ENCODE peak calls at places on chromosomes 6 and 20, in nine cellular contexts. G is heart left ventricle, K is uterus, U is mammary epithelial cell, M is thyroid gland, I is GM06990, T is brain microvascular endothelial cell, N is fibroblast of lung, S is pancreas. Z is an unnamed sample.
A peak's percentile ranks its signal among the peaks of the same experiment; 100 is the strongest.

GRCh38 chr6:43937236-43938177 is 167.5 kb downstream of the VEGFA start:
- DNase-seq in M (peak; percentile 76), G (no peak), I (no peak), U (no peak), K (peak; percentile 13), S (no peak), N (no peak), T (no peak), Z (no peak)

GRCh38 chr6:146381486-146381885 is 162.1 kb upstream of the RAB32 start:
- DNase-seq in T (no peak), M (no peak), I (no peak), U (no peak), G (no peak), K (no peak), N (no peak), S (no peak), Z (no peak)

GRCh38 chr6:70221025-70221714 is 81.7 kb downstream of the COL9A1 start:
- DNase-seq in M (peak; percentile 7), K (no peak), I (no peak), U (no peak), N (peak; percentile 14), T (no peak), S (no peak), G (no peak), Z (no peak)

GRCh38 chr6:25415701-25416100 is 136.5 kb downstream of the CARMIL1 start:
- DNase-seq in K (no peak), G (no peak), S (no peak), U (no peak), T (no peak), M (no peak), N (no peak), I (no peak), Z (no peak)

GRCh38 chr20:34377072-34377847 is 14.2 kb downstream of the ITCH start:
- DNase-seq in S (no peak), I (peak; percentile 74), K (no peak), U (no peak), M (no peak), N (no peak), T (no peak), G (no peak), Z (no peak)

GRCh38 chr6:167247814-167248595 is 43.1 kb upstream of the UNC93A start:
- DNase-seq in U (no peak), G (no peak), S (no peak), K (no peak), I (no peak), T (no peak), M (no peak), N (no peak), Z (no peak)

GRCh38 chr6:149316740-149317655 is 514 bp upstream of the TAB2 start:
- DNase-seq in K (peak; percentile 91), I (peak; percentile 95), N (peak; percentile 91), U (peak; percentile 91), T (peak; percentile 88), G (peak; percentile 90), M (peak; percentile 90), S (peak; percentile 95), Z (peak; percentile 86)

GRCh38 chr6:79040083-79040482 is 38.0 kb downstream of the PHIP start:
- DNase-seq in U (peak; percentile 9), I (peak; percentile 35), N (peak; percentile 65), T (peak; percentile 73), S (no peak), G (no peak), M (no peak), K (no peak), Z (no peak)

GRCh38 chr6:84685983-84686584 is 78.3 kb downstream of the TBX18 start:
- DNase-seq in N (no peak), M (no peak), U (peak; percentile 6), I (peak; percentile 6), K (no peak), S (no peak), G (no peak), T (peak; percentile 22), Z (no peak)

GRCh38 chr6:119148102-119148824 is 69.8 kb upstream of the FAM184A start:
- DNase-seq in M (peak; percentile 28), S (no peak), U (peak; percentile 70), K (peak; percentile 38), I (no peak), N (peak; percentile 83), T (peak; percentile 70), G (peak; percentile 36), Z (no peak)

GRCh38 chr6:87155272-87155919 is at the start of gene ZNF292:
- DNase-seq in G (peak; percentile 94), S (peak; percentile 97), T (peak; percentile 93), K (peak; percentile 94), M (peak; percentile 97), N (peak; percentile 97), U (peak; percentile 99), I (peak; percentile 98), Z (peak; percentile 94)

GRCh38 chr6:27188206-27188884 is 59.2 kb upstream of the PRSS16 start:
- DNase-seq in T (peak; percentile 72), S (no peak), N (peak; percentile 85), M (peak; percentile 73), U (peak; percentile 78), I (peak; percentile 65), K (peak; percentile 59), G (peak; percentile 34), Z (peak; percentile 25)

GRCh38 chr20:10652660-10653191 is 21.1 kb downstream of the JAG1 start:
- DNase-seq in G (no peak), K (no peak), T (no peak), U (no peak), M (peak; percentile 54), S (no peak), I (no peak), N (no peak), Z (no peak)

GRCh38 chr20:20459726-20460125 is 91.8 kb downstream of the INSM1 start:
- DNase-seq in U (no peak), G (no peak), N (no peak), K (no peak), S (no peak), T (peak; percentile 33), I (no peak), M (no peak), Z (no peak)

GRCh38 chr20:10040070-10040970 is 5.5 kb downstream of the ANKEF1 start:
- DNase-seq in G (no peak), T (peak; percentile 67), U (peak; percentile 79), M (no peak), K (no peak), I (no peak), N (peak; percentile 79), S (no peak), Z (no peak)

GRCh38 chr20:13325033-13325432 is 104.0 kb downstream of the ISM1 start:
- DNase-seq in T (peak; percentile 44), K (no peak), M (peak; percentile 24), U (no peak), S (no peak), I (no peak), G (no peak), N (peak; percentile 13), Z (no peak)

GRCh38 chr6:133017581-133017980 is 203.2 kb downstream of the RPS12 start:
- DNase-seq in M (no peak), S (no peak), N (peak; percentile 51), U (peak; percentile 16), K (no peak), I (no peak), G (no peak), T (no peak), Z (no peak)

DNA sequence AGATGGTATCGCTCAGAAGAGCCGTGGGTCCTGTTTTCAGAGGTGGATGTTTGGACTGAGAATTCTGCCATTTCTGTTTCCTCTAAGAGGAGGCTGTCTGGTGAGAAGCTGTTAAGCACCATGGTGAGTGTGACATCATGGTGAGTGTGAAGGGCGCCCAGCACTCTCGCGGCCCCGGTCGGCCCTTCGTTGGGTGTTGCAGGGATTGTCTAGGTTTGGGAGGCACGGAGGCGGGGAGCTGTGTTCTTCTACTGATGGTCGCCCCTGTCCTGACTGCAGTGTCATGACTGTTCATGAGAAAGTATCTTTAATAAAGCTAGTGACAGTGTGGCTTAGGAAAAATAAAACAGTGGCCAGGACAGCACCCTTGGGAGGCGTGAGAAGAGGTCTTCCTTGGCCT is 70.4 kb downstream of the NOL4L start:
- DNase-seq in K (no peak), S (no peak), I (no peak), G (no peak), T (no peak), U (no peak), M (no peak), N (no peak), Z (no peak)
- H3K27me3 ChIP-seq in K (no peaks in the 10 kb centered on the region), S (no peaks in the 10 kb centered on the region), I (no peaks in the 10 kb centered on the region), G (no peaks in the 10 kb centered on the region), T (no peaks in the 10 kb centered on the region), U (no peaks in the 10 kb centered on the region), M (no peaks in the 10 kb centered on the region), N (no peaks in the 10 kb centered on the region), Z (no peaks in the 10 kb centered on the region)

GRCh38 chr20:50320005-50320909 is 129.6 kb downstream of the CEBPB start:
- DNase-seq in I (no peak), K (no peak), G (no peak), S (no peak), N (peak; percentile 8), T (no peak), M (no peak), U (peak; percentile 50), Z (no peak)
- H3K27me3 ChIP-seq in I (no peaks in the 10 kb centered on the region), K (no peaks in the 10 kb centered on the region), G (no peaks in the 10 kb centered on the region), S (no peaks in the 10 kb centered on the region), N (no peaks in the 10 kb centered on the region), T (no peaks in the 10 kb centered on the region), M (no peaks in the 10 kb centered on the region), U (no peaks in the 10 kb centered on the region), Z (no peaks in the 10 kb centered on the region)

DNA sequence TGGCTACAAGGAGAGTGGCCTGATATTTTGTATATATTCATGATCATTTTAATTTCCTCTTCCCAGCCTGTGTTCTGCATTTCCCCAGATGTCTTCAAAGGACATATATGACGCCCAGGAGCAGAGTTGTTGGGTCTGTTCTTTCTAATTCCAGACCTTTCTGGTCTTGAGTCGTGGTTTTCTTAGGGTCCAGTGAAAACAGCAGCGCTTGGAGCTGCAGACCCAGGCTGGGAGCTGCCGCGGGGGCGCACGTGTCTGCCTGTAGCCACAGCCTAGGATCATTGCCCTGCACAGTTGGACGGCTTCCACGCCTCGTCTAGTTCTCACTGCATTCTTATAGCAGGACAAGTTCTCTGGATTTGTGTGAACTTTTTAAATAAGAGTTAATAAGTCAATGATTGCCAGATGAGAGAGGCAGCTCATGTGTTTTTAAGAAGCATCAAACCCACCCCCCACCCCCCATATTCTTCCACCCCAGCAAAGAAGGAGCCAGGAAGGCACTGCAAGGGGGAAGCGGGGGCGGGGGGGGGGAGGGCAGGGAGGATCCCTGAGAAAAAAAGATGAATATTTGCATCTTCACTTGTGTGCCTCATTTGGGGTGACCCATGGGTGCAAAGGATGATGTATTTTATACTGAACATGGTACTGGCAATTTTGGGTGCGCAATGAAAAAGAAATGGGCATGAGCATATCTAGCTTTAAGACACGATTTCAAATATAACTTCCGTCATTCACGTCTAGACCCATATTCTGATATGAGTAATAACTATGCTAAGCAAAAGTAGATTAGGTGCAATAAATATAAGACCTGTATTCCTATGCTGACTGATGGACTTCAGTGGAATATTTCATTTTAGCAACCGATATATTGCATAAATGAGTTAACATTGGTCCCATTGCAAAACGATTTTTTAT is 160.0 kb downstream of the TBXT start:
- DNase-seq in T (peak; percentile 79), G (peak; percentile 68), N (peak; percentile 80), U (no peak), I (no peak), M (peak; percentile 88), K (peak; percentile 69), S (no peak), Z (no peak)
- H3K27me3 ChIP-seq in T (no peaks in the 10 kb centered on the region), G (peaks cover 56% of the 10 kb centered on the region), N (no peaks in the 10 kb centered on the region), U (peaks cover 8% of the 10 kb centered on the region), I (no peaks in the 10 kb centered on the region), M (no peaks in the 10 kb centered on the region), K (no peaks in the 10 kb centered on the region), S (peaks cover 34% of the 10 kb centered on the region), Z (no peaks in the 10 kb centered on the region)

DNA sequence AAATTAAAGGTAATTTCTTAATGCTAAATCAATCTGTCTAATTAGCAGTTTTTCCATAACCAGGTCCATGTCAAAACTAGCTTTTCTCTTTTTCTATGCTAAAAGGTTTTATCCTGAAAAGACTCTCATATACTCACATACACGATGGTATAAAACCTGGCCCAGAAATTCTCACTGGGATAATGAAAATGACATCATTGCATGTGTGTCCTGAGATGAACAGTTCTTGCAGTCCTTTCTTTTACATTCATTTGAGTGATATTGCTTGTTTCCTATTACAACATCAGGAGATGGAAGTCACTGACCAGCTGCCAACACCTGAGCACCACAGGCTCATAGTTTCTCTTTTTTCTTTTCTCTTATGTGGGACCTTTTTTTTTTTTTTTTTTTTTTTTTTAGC is 7.9 kb upstream of the PRELID3B start:
- DNase-seq in N (no peak), U (no peak), K (no peak), G (no peak), T (no peak), M (no peak), S (no peak), I (no peak), Z (no peak)
- H3K27me3 ChIP-seq in N (peaks cover 11% of the 10 kb centered on the region), U (no peaks in the 10 kb centered on the region), K (no peaks in the 10 kb centered on the region), G (no peaks in the 10 kb centered on the region), T (peaks cover 5% of the 10 kb centered on the region), M (no peaks in the 10 kb centered on the region), S (no peaks in the 10 kb centered on the region), I (no peaks in the 10 kb centered on the region), Z (no peaks in the 10 kb centered on the region)